ENCODE peak calls at places on chromosomes 13 and 19, in five cellular contexts. H is neural crest cell; F is stimulated activated CD4-positive, alpha-beta T cell treated with anti-CD3 and anti-CD28 coated beads, TNF-alpha, amount 100 ng/mL, for 48 hours; J is NCI-H1092; N is nucleus accumbens. R is an unnamed sample.

GRCh38 chr13:72383646-72384045 is 343.8 kb downstream of the MZT1 start:
- DNase-seq in H (no peak), F (no peak), J (no peak), N (no peak), R (no peak)

GRCh38 chr19:37931941-37932655 is 25.1 kb downstream of the SIPA1L3 start:
- DNase-seq in H (peak), F (no peak), J (peak), N (peak), R (peak)

GRCh38 chr13:112781881-112782361 is 92.1 kb downstream of the ATP11A start:
- DNase-seq in H (no peak), F (no peak), J (peak), N (peak), R (no peak)

GRCh38 chr13:111864566-111864965 is 202.4 kb upstream of the SOX1 start:
- DNase-seq in H (no peak), F (no peak), J (no peak), N (no peak), R (no peak)

GRCh38 chr13:26685606-26686005 is 75.0 kb downstream of the GPR12 start:
- DNase-seq in H (no peak), F (no peak), J (no peak), N (no peak), R (no peak)

GRCh38 chr19:31427857-31428256 is 78.6 kb upstream of the TSHZ3 start:
- DNase-seq in H (no peak), F (no peak), J (no peak), N (no peak), R (no peak)

GRCh38 chr19:46717716-46718143 is 816 bp upstream of the PRKD2 start:
- DNase-seq in H (no peak), F (no peak), J (no peak), N (no peak), R (no peak)

GRCh38 chr19:43759515-43759914 is 4.8 kb upstream of the SMG9 start:
- DNase-seq in H (no peak), F (no peak), J (no peak), N (no peak), R (peak)

GRCh38 chr13:89763011-89763410 is 1584.5 kb upstream of the MIR17HG start:
- DNase-seq in H (no peak), F (no peak), J (no peak), N (no peak), R (no peak)

GRCh38 chr13:77728265-77728966 is 30.9 kb downstream of the SLAIN1 start:
- DNase-seq in H (no peak), F (no peak), J (peak), N (no peak), R (peak)

GRCh38 chr13:50255639-50256038 is 240.4 kb downstream of the KCNRG start:
- DNase-seq in H (no peak), F (no peak), J (no peak), N (no peak), R (no peak)

GRCh38 chr13:27203854-27204253 is 32.2 kb upstream of the USP12 start:
- DNase-seq in H (no peak), F (no peak), J (no peak), N (no peak), R (no peak)

GRCh38 chr13:80562423-80562822 is 221.5 kb upstream of the SPRY2 start:
- DNase-seq in H (no peak), F (no peak), J (peak), N (no peak), R (no peak)

GRCh38 chr13:91702411-91702810 is 304.0 kb downstream of the GPC5 start:
- DNase-seq in H (no peak), F (no peak), J (no peak), N (no peak), R (no peak)

GRCh38 chr19:16542894-16543498 is 759 bp upstream of the CHERP start:
- DNase-seq in H (no peak), F (no peak), J (no peak), N (no peak), R (no peak)

GRCh38 chr13:95217920-95218830 is 83.1 kb downstream of the ABCC4 start:
- DNase-seq in H (no peak), F (no peak), J (no peak), N (no peak), R (no peak)

GRCh38 chr19:55333870-55334269 is 5.8 kb upstream of the KMT5C start:
- DNase-seq in H (no peak), F (no peak), J (no peak), N (no peak), R (no peak)

GRCh38 chr13:43911871-43912270 is 32.2 kb downstream of the LACC1 start:
- DNase-seq in H (no peak), F (no peak), J (no peak), N (no peak), R (no peak)

R was measured in DMS 273 treated with DMSO at 0.1 percent for 48 hours.